ENCODE peak calls at places on chromosome 18, in seven cellular contexts. V is CD4-positive, alpha-beta T cell; U is A549; T is Panc1; H is aorta; S is body of pancreas; I is gastrocnemius medialis. E is an unnamed sample. For H3K9me3, the result is how much of the 10 kb centered on the place peaks cover.

GRCh38 chr18:6624729-6625308 is 104.7 kb upstream of the ARHGAP28 start:
- ATAC-seq in H (peak), I (no peak), U (no peak), T (no peak), S (no peak), V (no peak), E (peak)

GRCh38 chr18:9091066-9091476 is 11.4 kb upstream of the NDUFV2 start:
- ATAC-seq in S (no peak), U (no peak), H (no peak), I (no peak), T (no peak), V (peak), E (no peak)

GRCh38 chr18:56890632-56891031 is 239.5 kb downstream of the WDR7 start:
- ATAC-seq in S (no peak), T (peak), H (no peak), V (no peak), I (peak), U (peak), E (peak)

GRCh38 chr18:67717800-67718199 is 201.3 kb upstream of the DSEL start:
- ATAC-seq in I (no peak), S (no peak), V (no peak), T (no peak), H (no peak), U (no peak), E (no peak)

GRCh38 chr18:2792395-2792794 is 54.4 kb upstream of the EMILIN2 start:
- ATAC-seq in V (no peak), H (no peak), S (no peak), T (no peak), I (no peak), U (no peak), E (no peak)

GRCh38 chr18:77619523-77619922 is 369.9 kb downstream of the GALR1 start:
- ATAC-seq in I (no peak), S (no peak), U (no peak), T (no peak), H (no peak), V (no peak), E (no peak)

GRCh38 chr18:13051159-13051558 is 60.0 kb downstream of the CEP192 start:
- ATAC-seq in I (no peak), U (no peak), V (no peak), H (no peak), T (no peak), S (no peak), E (no peak)

GRCh38 chr18:6781179-6781714 is 51.7 kb downstream of the ARHGAP28 start:
- ATAC-seq in S (no peak), I (peak), V (no peak), U (no peak), H (no peak), T (no peak), E (peak)

GRCh38 chr18:24136967-24137373 is 1.9 kb upstream of the CABYR start:
- ATAC-seq in I (no peak), T (no peak), S (no peak), V (no peak), U (no peak), H (no peak), E (no peak)

GRCh38 chr18:3405713-3406112 is 44.3 kb upstream of the TGIF1 start:
- ATAC-seq in H (no peak), T (no peak), S (no peak), I (no peak), V (no peak), U (no peak), E (no peak)

GRCh38 chr18:54423831-54424230 is 66.1 kb downstream of the C18orf54 start:
- ATAC-seq in H (no peak), U (no peak), S (no peak), I (no peak), T (no peak), V (no peak), E (no peak)

GRCh38 chr18:79643049-79643765 is 36.4 kb upstream of the CTDP1 start:
- ATAC-seq in H (no peak), V (no peak), S (no peak), I (no peak), U (no peak), T (peak), E (no peak)

GRCh38 chr18:79528846-79529245 is 133.1 kb downstream of the NFATC1 start:
- ATAC-seq in H (peak), V (peak), T (peak), U (peak), S (peak), I (peak), E (peak)

GRCh38 chr18:66511810-66512209 is 92.1 kb downstream of the CDH19 start:
- ATAC-seq in S (no peak), T (no peak), U (peak), V (no peak), H (no peak), I (no peak), E (no peak)

GRCh38 chr18:48949606-48950535 is 894 bp downstream of the SMAD7 start:
- ATAC-seq in V (peak), U (peak), S (peak), I (peak), T (peak), H (no peak), E (peak)

GRCh38 chr18:36594621-36595020 is 234.2 kb downstream of the TPGS2 start:
- ATAC-seq in I (no peak), H (no peak), U (no peak), V (no peak), T (no peak), S (no peak), E (no peak)

GRCh38 chr18:45749918-45750689 is 26.1 kb downstream of the SLC14A1 start:
- ATAC-seq in I (no peak), U (no peak), T (no peak), H (no peak), S (peak), V (no peak), E (no peak)

GRCh38 chr18:45748531-45748930 is 24.6 kb downstream of the SLC14A1 start:
- ATAC-seq in S (no peak), H (no peak), T (no peak), I (no peak), V (no peak), U (no peak), E (no peak)

GRCh38 chr18:45753251-45753650 is 29.3 kb downstream of the SLC14A1 start:
- ATAC-seq in T (no peak), H (no peak), S (no peak), V (no peak), I (no peak), U (no peak), E (no peak)

GRCh38 chr18:45755936-45756335 is 32.0 kb downstream of the SLC14A1 start:
- ATAC-seq in I (peak), H (peak), V (no peak), U (no peak), T (no peak), S (peak), E (peak)

DNA sequence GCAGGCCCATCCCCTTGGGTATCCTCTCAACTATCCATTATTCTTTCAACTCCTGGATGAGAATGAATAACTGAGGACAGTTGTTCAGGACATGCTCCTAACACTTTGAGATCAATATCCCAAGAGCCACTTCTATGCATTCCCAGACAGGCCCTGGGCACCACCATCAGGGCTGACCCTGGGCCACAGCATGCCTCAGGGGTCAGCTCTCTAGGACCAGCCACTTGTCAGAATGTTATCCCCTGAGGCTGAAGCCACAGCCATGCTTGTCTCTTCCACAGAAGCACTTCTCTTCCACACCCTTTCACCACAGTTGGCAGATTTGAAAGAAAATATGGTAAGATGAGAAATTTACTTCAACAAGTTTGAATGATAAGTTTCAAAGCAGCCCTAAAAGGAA is 28.7 kb downstream of the SLC14A1 start:
- ATAC-seq in I (no peak), H (no peak), U (no peak), V (no peak), S (no peak), T (no peak), E (no peak)
- H3K9me3 ChIP-seq in I (under half), H (under half), U (under half), V (under half), S (under half), T (under half), E (under half)

DNA sequence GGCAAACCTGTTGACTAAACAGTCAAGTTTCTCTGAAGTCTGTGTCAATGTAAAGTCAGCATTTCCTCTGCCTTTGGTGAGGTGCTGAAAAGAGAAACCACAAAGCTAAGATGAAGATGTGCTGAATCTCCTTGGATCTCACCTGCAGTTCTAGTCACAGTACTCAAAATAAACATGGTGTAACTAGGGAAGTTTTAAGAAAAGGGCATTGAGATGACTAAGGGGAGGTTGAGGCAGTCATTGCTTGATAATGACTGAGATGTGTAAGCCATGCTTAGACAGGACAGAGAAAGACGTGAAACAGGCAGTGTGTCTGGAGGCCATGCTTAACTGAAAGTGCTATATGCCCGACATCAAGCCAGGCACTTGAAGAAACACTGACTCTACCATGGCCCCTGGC is 1010.0 kb upstream of the CELF4 start:
- ATAC-seq in V (peak), U (no peak), I (no peak), T (no peak), S (no peak), H (no peak), E (no peak)
- H3K9me3 ChIP-seq in V (under half), U (under half), I (under half), T (under half), S (under half), H (under half), E (under half)

GRCh38 chr18:71727909-71728308 is 816.2 kb downstream of the CBLN2 start:
- ATAC-seq in V (no peak), H (no peak), I (no peak), U (no peak), S (no peak), T (no peak), E (no peak)
- H3K9me3 ChIP-seq in V (under half), H (under half), I (under half), U (under half), S (under half), T (under half), E (under half)

GRCh38 chr18:47187721-47188120 is 11.6 kb upstream of the IER3IP1 start:
- ATAC-seq in H (no peak), T (no peak), S (no peak), V (no peak), U (no peak), I (no peak), E (no peak)

GRCh38 chr18:47180765-47181164 is 4.6 kb upstream of the IER3IP1 start:
- ATAC-seq in I (no peak), V (no peak), T (no peak), S (no peak), H (no peak), U (no peak), E (no peak)

GRCh38 chr18:47184419-47185050 is 8.4 kb upstream of the IER3IP1 start:
- ATAC-seq in U (no peak), H (no peak), I (no peak), T (no peak), S (peak), V (no peak), E (peak)
- H3K9me3 ChIP-seq in U (under half), H (under half), I (under half), T (under half), S (under half), V (under half), E (under half)